ENCODE peak calls at places on chromosomes 5 and 9, in six cellular contexts. T is uterus, P is stomach, I is fibroblast of lung, V is colonic mucosa, C is transverse colon. F is an unnamed sample. For H3K4me1, the result is how much of the 10 kb centered on the place peaks cover.

GRCh38 chr9:27412963-27413362 is 111.1 kb upstream of the IFNK start:
- DNase-seq in T (no peak), P (no peak), I (no peak), V (no peak), C (no peak), F (no peak)

GRCh38 chr9:126724226-126724625 is 80.6 kb upstream of the ZBTB43 start:
- DNase-seq in T (no peak), P (no peak), I (no peak), V (no peak), C (no peak), F (no peak)

GRCh38 chr9:5186416-5187169 is 1.2 kb upstream of the INSL6 start:
- DNase-seq in T (no peak), P (peak), I (peak), V (peak), C (peak), F (no peak)

GRCh38 chr9:88313364-88314220 is 74.7 kb upstream of the SPIN1 start:
- DNase-seq in T (no peak), P (no peak), I (no peak), V (no peak), C (no peak), F (no peak)

GRCh38 chr5:163504091-163504931 is 1.1 kb upstream of the MAT2B start:
- DNase-seq in T (peak), P (peak), I (peak), V (peak), C (peak), F (peak)

GRCh38 chr9:34374905-34375552 is 1.7 kb downstream of the MYORG start:
- DNase-seq in T (no peak), P (peak), I (no peak), V (peak), C (peak), F (no peak)

GRCh38 chr5:132220476-132220875 is 7.2 kb downstream of the P4HA2 start:
- DNase-seq in T (no peak), P (no peak), I (no peak), V (no peak), C (no peak), F (peak)

GRCh38 chr9:93198117-93198838 is 14.3 kb downstream of the WNK2 start:
- DNase-seq in T (no peak), P (no peak), I (no peak), V (peak), C (peak), F (no peak)

GRCh38 chr5:100889165-100889564 is 13.9 kb downstream of the ST8SIA4 start:
- DNase-seq in T (no peak), P (no peak), I (no peak), V (no peak), C (no peak), F (no peak)

GRCh38 chr5:127833999-127834953 is 131.1 kb downstream of the CCDC192 start:
- DNase-seq in T (no peak), P (no peak), I (no peak), V (no peak), C (no peak), F (no peak)

GRCh38 chr9:27196383-27196782 is 87.4 kb downstream of the TEK start:
- DNase-seq in T (no peak), P (no peak), I (no peak), V (no peak), C (no peak), F (no peak)

GRCh38 chr9:20084125-20084524 is 295.3 kb upstream of the SLC24A2 start:
- DNase-seq in T (no peak), P (no peak), I (no peak), V (no peak), C (no peak), F (no peak)

GRCh38 chr9:73434826-73435225 is 283.2 kb downstream of the ANXA1 start:
- DNase-seq in T (no peak), P (no peak), I (no peak), V (no peak), C (no peak), F (no peak)

GRCh38 chr5:130000460-130000859 is 96.2 kb downstream of the CHSY3 start:
- DNase-seq in T (no peak), P (no peak), I (no peak), V (no peak), C (no peak), F (no peak)

GRCh38 chr9:37410969-37411785 is 11.3 kb upstream of the GRHPR start:
- DNase-seq in T (no peak), P (no peak), I (no peak), V (no peak), C (no peak), F (no peak)

GRCh38 chr9:96483733-96484240 is 33.8 kb downstream of the HABP4 start:
- DNase-seq in T (no peak), P (no peak), I (no peak), V (no peak), C (no peak), F (no peak)

GRCh38 chr5:103808464-103809106 is 246.0 kb upstream of the NUDT12 start:
- DNase-seq in T (no peak), P (no peak), I (peak), V (peak), C (peak), F (no peak)

GRCh38 chr5:79236970-79237734 is 1.2 kb downstream of the JMY start:
- DNase-seq in T (peak), P (peak), I (peak), V (peak), C (peak), F (peak)

GRCh38 chr9:38214441-38214840 is 145.4 kb upstream of the SHB start:
- DNase-seq in T (no peak), P (no peak), I (no peak), V (no peak), C (no peak), F (no peak)

GRCh38 chr9:121725008-121725795 is 73.8 kb downstream of the DAB2IP start:
- DNase-seq in T (peak), P (peak), I (peak), V (peak), C (peak), F (peak)

GRCh38 chr9:72898784-72899733 is 53.8 kb downstream of the ALDH1A1 start:
- DNase-seq in T (no peak), P (no peak), I (no peak), V (no peak), C (no peak), F (no peak)

GRCh38 chr9:88711719-88712118 is 176.7 kb downstream of the NXNL2 start:
- DNase-seq in T (no peak), P (no peak), I (no peak), V (no peak), C (no peak), F (no peak)

GRCh38 chr5:178849316-178849715 is 10.4 kb upstream of the ZNF354B start:
- DNase-seq in T (no peak), P (no peak), I (no peak), V (no peak), C (no peak), F (no peak)

GRCh38 chr9:133533878-133534277 is 626 bp upstream of the ADAMTSL2 start:
- DNase-seq in T (no peak), P (no peak), I (peak), V (no peak), C (no peak), F (no peak)

GRCh38 chr9:123784513-123784912 is 145.4 kb downstream of the DENND1A start:
- DNase-seq in T (no peak), P (no peak), I (peak), V (no peak), C (no peak), F (no peak)

GRCh38 chr9:69502671-69503301 is 169.4 kb downstream of the APBA1 start:
- DNase-seq in T (no peak), P (no peak), I (peak), V (no peak), C (no peak), F (no peak)

DNA sequence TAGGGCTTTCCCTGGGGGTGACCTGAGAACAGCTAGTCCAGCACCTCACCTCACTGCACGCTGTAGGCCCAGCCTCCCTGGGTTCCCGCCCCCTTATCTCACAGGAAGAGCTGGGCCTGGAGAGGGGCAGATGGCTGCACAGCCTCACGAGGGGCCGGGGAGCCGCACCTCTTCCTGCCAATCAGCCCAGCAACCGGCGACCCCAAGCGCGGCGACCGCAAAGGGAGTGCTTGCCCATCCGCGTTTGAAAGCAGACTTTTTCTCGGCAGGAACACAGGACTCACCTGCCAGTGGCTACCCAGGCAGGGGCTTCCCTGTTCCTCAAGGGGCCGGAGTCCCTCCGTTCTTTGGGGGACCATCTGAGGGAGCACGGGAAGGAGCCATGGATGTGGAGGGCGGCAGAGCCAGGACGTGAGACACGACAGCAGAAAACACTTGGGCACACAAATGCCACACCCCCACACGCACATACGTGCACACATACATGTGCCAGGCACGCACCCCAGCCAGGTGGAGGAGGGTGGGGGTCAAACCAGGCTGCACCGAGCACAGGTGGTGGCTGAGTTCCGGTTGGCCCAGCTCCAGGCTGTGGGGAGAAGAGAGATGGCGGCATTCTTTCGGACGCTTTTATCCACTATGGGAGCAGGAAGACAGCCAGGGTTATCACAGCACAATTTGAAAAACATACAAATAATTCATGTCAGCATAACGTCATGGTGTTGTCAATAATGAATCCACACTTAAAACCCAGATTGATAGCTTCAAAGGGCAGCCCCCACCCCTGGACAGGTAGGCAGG is 11.3 kb downstream of the TMEM250 start:
- DNase-seq in T (no peak), P (peak), I (no peak), V (peak), C (peak), F (no peak)
- H3K4me1 ChIP-seq in T (under half), P (half or more), I (under half), V (under half), C (half or more), F (under half)

GRCh38 chr5:16679863-16680262 is 63.1 kb upstream of the RETREG1 start:
- DNase-seq in T (no peak), P (no peak), I (no peak), V (no peak), C (no peak), F (no peak)
- TF ChIP-seq CTCF in T (no peak), P (no peak), I (no peak), V (no peak), C (no peak), F (no peak)

GRCh38 chr5:173326501-173326960 is 1.7 kb downstream of the STC2 start:
- DNase-seq in T (no peak), P (no peak), I (peak), V (no peak), C (no peak), F (no peak)

GRCh38 chr5:173323799-173324114 is 4.5 kb downstream of the STC2 start:
- DNase-seq in T (no peak), P (no peak), I (no peak), V (no peak), C (no peak), F (no peak)

GRCh38 chr5:173324115-173325001 is 3.9 kb downstream of the STC2 start:
- DNase-seq in T (peak), P (peak), I (peak), V (peak), C (peak), F (peak)

GRCh38 chr5:173323121-173323798 is 5.0 kb downstream of the STC2 start:
- DNase-seq in T (no peak), P (no peak), I (no peak), V (no peak), C (no peak), F (no peak)

GRCh38 chr5:173325091-173325698 is 3.0 kb downstream of the STC2 start:
- DNase-seq in T (no peak), P (no peak), I (no peak), V (no peak), C (no peak), F (no peak)
- H3K4me3 ChIP-seq in T (no peak), P (no peak), I (peak), V (no peak), C (no peak), F (no peak)

GRCh38 chr5:154830596-154830995 is 19.8 kb downstream of the FAXDC2 start:
- DNase-seq in T (no peak), P (no peak), I (no peak), V (no peak), C (no peak), F (no peak)

GRCh38 chr5:154829589-154830218 is 20.7 kb downstream of the FAXDC2 start:
- DNase-seq in T (no peak), P (peak), I (no peak), V (peak), C (peak), F (no peak)

GRCh38 chr5:154829181-154829588 is 21.2 kb downstream of the FAXDC2 start:
- DNase-seq in T (no peak), P (no peak), I (no peak), V (peak), C (peak), F (no peak)

GRCh38 chr5:154830219-154830595 is 20.2 kb downstream of the FAXDC2 start:
- DNase-seq in T (no peak), P (no peak), I (no peak), V (no peak), C (no peak), F (no peak)

GRCh38 chr5:154831451-154831850 is 19.0 kb downstream of the FAXDC2 start:
- DNase-seq in T (no peak), P (no peak), I (no peak), V (no peak), C (no peak), F (peak)
- H3K4me1 ChIP-seq in T (under half), P (under half), I (under half), V (under half), C (half or more), F (under half)

DNA sequence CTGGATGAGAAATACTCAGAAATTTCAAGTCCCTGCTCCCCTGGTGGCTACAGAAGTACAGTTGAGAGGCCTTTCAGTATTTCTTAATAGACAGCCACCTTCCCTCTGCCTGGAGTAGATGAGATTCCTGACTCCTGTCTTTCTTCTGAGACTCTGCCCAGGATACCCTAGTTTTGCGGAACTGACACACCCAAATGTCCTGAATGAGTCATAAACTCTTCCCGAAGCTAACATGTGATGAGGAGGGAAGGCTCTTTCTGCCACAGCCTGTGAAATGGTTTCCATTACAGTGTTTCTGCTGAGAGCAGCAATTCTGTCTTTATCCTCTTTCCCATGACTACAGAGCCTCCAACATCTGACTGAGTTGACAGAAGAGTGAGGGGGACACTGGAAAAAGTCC is 52.7 kb upstream of the TNC start:
- DNase-seq in T (no peak), P (no peak), I (peak), V (no peak), C (no peak), F (no peak)
- TF ChIP-seq CTCF in T (no peak), P (no peak), I (no peak), V (no peak), C (no peak), F (no peak)

GRCh38 chr5:141871870-141872269 is 6.3 kb downstream of the PCDH1 start:
- DNase-seq in T (no peak), P (no peak), I (no peak), V (peak), C (no peak), F (no peak)

GRCh38 chr5:141870871-141871270 is 7.3 kb downstream of the PCDH1 start:
- DNase-seq in T (peak), P (peak), I (no peak), V (peak), C (peak), F (no peak)

GRCh38 chr5:141874262-141874964 is 3.8 kb downstream of the PCDH1 start:
- DNase-seq in T (peak), P (peak), I (no peak), V (peak), C (peak), F (no peak)

GRCh38 chr5:141873933-141874261 is 4.3 kb downstream of the PCDH1 start:
- DNase-seq in T (peak), P (no peak), I (no peak), V (no peak), C (no peak), F (no peak)

DNA sequence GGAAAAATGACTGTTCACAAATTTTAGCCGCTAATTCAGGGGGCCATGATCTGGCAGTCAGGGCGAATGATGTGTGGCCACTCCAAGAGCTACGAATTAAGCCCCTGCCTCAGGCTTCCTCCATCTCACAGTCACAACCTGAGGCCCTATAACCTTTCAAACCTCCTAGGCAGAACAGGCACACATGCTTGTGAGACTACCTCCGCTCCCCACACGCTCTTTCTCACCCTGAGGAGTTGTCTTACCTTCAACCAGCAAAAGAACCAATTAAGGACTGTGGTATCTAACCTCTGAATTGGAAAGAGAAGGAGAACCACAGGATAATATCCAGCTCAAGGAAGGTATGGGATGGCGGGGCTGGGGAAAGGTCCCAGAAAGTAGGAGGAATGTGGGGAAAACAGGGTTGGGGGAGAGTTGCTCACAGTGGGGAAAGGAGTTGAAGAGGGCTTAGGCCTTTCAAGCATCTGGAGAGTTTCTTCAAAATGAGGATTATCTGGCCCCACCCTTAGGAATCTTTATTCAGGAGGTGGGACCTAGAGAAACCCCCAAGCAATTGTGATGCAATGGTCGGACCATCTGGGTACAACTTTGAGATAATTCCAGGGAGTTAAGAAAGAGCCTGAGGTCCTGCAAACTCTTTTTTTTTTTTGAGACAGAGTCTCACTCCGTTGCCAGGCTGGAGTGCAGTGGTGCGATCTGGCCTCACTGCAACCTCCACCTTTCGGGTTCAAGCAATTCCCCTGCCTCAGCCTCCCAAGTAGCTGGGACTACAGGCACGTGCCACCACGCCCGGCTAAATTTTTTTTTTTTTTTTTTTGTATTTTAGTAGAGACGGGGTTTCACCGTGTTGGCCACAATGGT is 5.5 kb downstream of the PCDH1 start:
- DNase-seq in T (peak), P (no peak), I (no peak), V (peak), C (no peak), F (no peak)
- H3K4me3 ChIP-seq in T (no peak), P (no peak), I (no peak), V (no peak), C (no peak), F (no peak)

GRCh38 chr5:1133108-1133507 is 21.2 kb upstream of the SLC12A7 start:
- DNase-seq in T (no peak), P (no peak), I (no peak), V (no peak), C (no peak), F (no peak)

GRCh38 chr5:1134478-1134877 is 22.6 kb upstream of the SLC12A7 start:
- DNase-seq in T (no peak), P (peak), I (no peak), V (no peak), C (no peak), F (no peak)

GRCh38 chr5:1131726-1132125 is 19.9 kb upstream of the SLC12A7 start:
- DNase-seq in T (no peak), P (no peak), I (no peak), V (no peak), C (no peak), F (no peak)

GRCh38 chr5:1132570-1132969 is 20.7 kb upstream of the SLC12A7 start:
- DNase-seq in T (no peak), P (no peak), I (no peak), V (no peak), C (no peak), F (no peak)

GRCh38 chr5:1133510-1134255 is 21.8 kb upstream of the SLC12A7 start:
- DNase-seq in T (no peak), P (no peak), I (no peak), V (no peak), C (no peak), F (no peak)
- H3K4me1 ChIP-seq in T (under half), P (under half), I (under half), V (under half), C (half or more), F (under half)

GRCh38 chr5:181191526-181192336 is 13.3 kb downstream of the TRIM7 start:
- DNase-seq in T (peak), P (peak), I (peak), V (peak), C (peak), F (peak)
- TF ChIP-seq CTCF in T (peak), P (no peak), I (no peak), V (no peak), C (no peak), F (no peak)